ENCODE peak calls at places on chromosomes 16 and 17, in nine cellular contexts. One of them, this sample, is unnamed.
A peak's percentile ranks its signal among the peaks of the same experiment; 100 is the strongest.

GRCh38 chr16:48885456-48885855 is 275.5 kb upstream of the N4BP1 start:
- DNase-seq in cardiac muscle cell: no peak
- DNase-seq in glutamatergic neuron: peak; percentile 67
- DNase-seq in nephron progenitor cell: no peak
- DNase-seq in cardiac fibroblast: no peak
- DNase-seq in transverse colon: no peak
- DNase-seq in CD4-positive, alpha-beta T cell: no peak
- DNase-seq in BE2C: no peak
- DNase-seq in natural killer cell: no peak
- DNase-seq in this sample: no peak

GRCh38 chr17:49382556-49382955 is 20.5 kb upstream of the ZNF652 start:
- DNase-seq in cardiac muscle cell: no peak
- DNase-seq in glutamatergic neuron: no peak
- DNase-seq in nephron progenitor cell: no peak
- DNase-seq in cardiac fibroblast: no peak
- DNase-seq in transverse colon: no peak
- DNase-seq in CD4-positive, alpha-beta T cell: no peak
- DNase-seq in BE2C: no peak
- DNase-seq in natural killer cell: no peak
- DNase-seq in this sample: no peak

GRCh38 chr16:51949260-51949659 is 597.7 kb downstream of the TOX3 start:
- DNase-seq in cardiac muscle cell: peak; percentile 73
- DNase-seq in glutamatergic neuron: no peak
- DNase-seq in nephron progenitor cell: no peak
- DNase-seq in cardiac fibroblast: no peak
- DNase-seq in transverse colon: no peak
- DNase-seq in CD4-positive, alpha-beta T cell: no peak
- DNase-seq in BE2C: peak; percentile 75
- DNase-seq in natural killer cell: no peak
- DNase-seq in this sample: no peak

GRCh38 chr17:45388604-45389325 is 43.9 kb downstream of the ARHGAP27 start:
- DNase-seq in cardiac muscle cell: no peak
- DNase-seq in glutamatergic neuron: no peak
- DNase-seq in nephron progenitor cell: no peak
- DNase-seq in cardiac fibroblast: peak; percentile 47
- DNase-seq in transverse colon: no peak
- DNase-seq in CD4-positive, alpha-beta T cell: no peak
- DNase-seq in BE2C: no peak
- DNase-seq in natural killer cell: no peak
- DNase-seq in this sample: peak; percentile 41

GRCh38 chr17:48026503-48027321 is 10.9 kb downstream of the COPZ2 start:
- DNase-seq in cardiac muscle cell: peak; percentile 94
- DNase-seq in glutamatergic neuron: peak; percentile 91
- DNase-seq in nephron progenitor cell: peak; percentile 91
- DNase-seq in cardiac fibroblast: peak; percentile 93
- DNase-seq in transverse colon: peak; percentile 87
- DNase-seq in CD4-positive, alpha-beta T cell: peak; percentile 44
- DNase-seq in BE2C: peak; percentile 95
- DNase-seq in natural killer cell: peak; percentile 65
- DNase-seq in this sample: peak; percentile 96

GRCh38 chr16:73549960-73550359 is 502.0 kb upstream of the ZFHX3 start:
- DNase-seq in cardiac muscle cell: peak; percentile 38
- DNase-seq in glutamatergic neuron: peak; percentile 74
- DNase-seq in nephron progenitor cell: peak; percentile 39
- DNase-seq in cardiac fibroblast: no peak
- DNase-seq in transverse colon: no peak
- DNase-seq in CD4-positive, alpha-beta T cell: no peak
- DNase-seq in BE2C: no peak
- DNase-seq in natural killer cell: no peak
- DNase-seq in this sample: no peak

GRCh38 chr16:11328172-11329079 is 16.8 kb upstream of the RMI2 start:
- DNase-seq in cardiac muscle cell: peak; percentile 28
- DNase-seq in glutamatergic neuron: peak; percentile 40
- DNase-seq in nephron progenitor cell: no peak
- DNase-seq in cardiac fibroblast: peak; percentile 98
- DNase-seq in transverse colon: peak; percentile 75
- DNase-seq in CD4-positive, alpha-beta T cell: peak; percentile 47
- DNase-seq in BE2C: no peak
- DNase-seq in natural killer cell: no peak
- DNase-seq in this sample: peak; percentile 84

GRCh38 chr17:52297230-52298010 is 138.9 kb upstream of the CA10 start:
- DNase-seq in cardiac muscle cell: no peak
- DNase-seq in glutamatergic neuron: no peak
- DNase-seq in nephron progenitor cell: no peak
- DNase-seq in cardiac fibroblast: peak; percentile 2
- DNase-seq in transverse colon: no peak
- DNase-seq in CD4-positive, alpha-beta T cell: no peak
- DNase-seq in BE2C: peak; percentile 72
- DNase-seq in natural killer cell: no peak
- DNase-seq in this sample: no peak

GRCh38 chr17:9371019-9371418 is 204.6 kb downstream of the STX8 start:
- DNase-seq in cardiac muscle cell: no peak
- DNase-seq in glutamatergic neuron: no peak
- DNase-seq in nephron progenitor cell: no peak
- DNase-seq in cardiac fibroblast: peak; percentile 98
- DNase-seq in transverse colon: no peak
- DNase-seq in CD4-positive, alpha-beta T cell: no peak
- DNase-seq in BE2C: no peak
- DNase-seq in natural killer cell: no peak
- DNase-seq in this sample: peak; percentile 53

GRCh38 chr16:69820926-69821541 is 58.9 kb downstream of the WWP2 start:
- DNase-seq in cardiac muscle cell: no peak
- DNase-seq in glutamatergic neuron: no peak
- DNase-seq in nephron progenitor cell: no peak
- DNase-seq in cardiac fibroblast: no peak
- DNase-seq in transverse colon: no peak
- DNase-seq in CD4-positive, alpha-beta T cell: no peak
- DNase-seq in BE2C: no peak
- DNase-seq in natural killer cell: no peak
- DNase-seq in this sample: no peak

GRCh38 chr16:71456801-71457200 is 5.2 kb downstream of the ZNF23 start:
- DNase-seq in cardiac muscle cell: no peak
- DNase-seq in glutamatergic neuron: no peak
- DNase-seq in nephron progenitor cell: no peak
- DNase-seq in cardiac fibroblast: no peak
- DNase-seq in transverse colon: no peak
- DNase-seq in CD4-positive, alpha-beta T cell: no peak
- DNase-seq in BE2C: no peak
- DNase-seq in natural killer cell: no peak
- DNase-seq in this sample: no peak

DNA sequence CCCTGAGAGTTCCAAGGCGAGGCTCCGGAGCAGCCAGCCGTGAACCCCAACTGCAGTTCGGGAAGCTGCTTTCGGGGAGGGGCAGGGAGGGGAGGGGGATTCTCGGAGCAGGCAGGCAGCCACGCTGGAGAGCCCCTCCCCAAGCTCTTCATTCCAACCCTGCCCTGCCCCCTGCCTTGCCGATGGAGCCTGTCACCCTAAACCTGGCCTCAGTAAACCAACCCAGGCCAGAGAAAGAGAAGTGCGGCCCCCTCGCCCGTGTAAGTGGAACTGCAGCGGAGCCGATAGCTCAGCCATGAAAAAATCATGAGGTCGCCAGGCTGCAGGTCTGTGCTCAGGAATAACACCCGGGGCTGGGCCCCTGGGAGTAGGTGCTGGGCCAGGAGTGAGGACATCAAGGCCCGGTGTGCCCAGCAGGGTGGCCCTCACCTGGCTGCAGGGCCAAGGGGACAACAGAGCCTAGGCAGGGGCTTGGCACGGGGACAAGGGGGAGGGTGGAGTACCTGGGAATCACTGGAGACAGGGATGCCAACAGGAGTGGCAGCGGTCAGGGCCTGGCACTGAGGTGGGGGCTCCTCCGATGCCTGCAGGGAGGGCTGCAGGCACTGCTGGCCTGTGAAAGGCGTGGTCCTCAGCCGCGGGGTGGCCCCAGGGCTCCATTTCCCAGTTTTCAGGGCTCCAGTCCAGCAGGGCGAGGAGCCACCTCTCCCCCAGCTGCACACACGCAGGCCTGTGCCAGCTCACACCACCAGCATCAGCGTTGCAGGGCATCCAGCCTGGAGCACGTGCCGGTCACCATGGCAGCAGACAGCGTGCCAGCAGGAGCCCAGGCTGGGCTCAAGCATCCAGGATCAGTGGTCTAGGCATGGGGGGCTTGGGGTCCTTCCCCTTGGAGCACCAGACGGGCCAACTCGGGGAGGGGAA is 4.8 kb upstream of the FSCN2 start:
- DNase-seq in cardiac muscle cell: peak; percentile 89
- DNase-seq in glutamatergic neuron: peak; percentile 72
- DNase-seq in nephron progenitor cell: peak; percentile 85
- DNase-seq in cardiac fibroblast: no peak
- DNase-seq in transverse colon: no peak
- DNase-seq in CD4-positive, alpha-beta T cell: no peak
- DNase-seq in BE2C: peak; percentile 63
- DNase-seq in natural killer cell: no peak
- DNase-seq in this sample: peak; percentile 68
- TF ChIP-seq CTCF in cardiac muscle cell: peak; percentile 50
- TF ChIP-seq CTCF in glutamatergic neuron: peak; percentile 44
- TF ChIP-seq CTCF in nephron progenitor cell: peak; percentile 55
- TF ChIP-seq CTCF in cardiac fibroblast: peak; percentile 14
- TF ChIP-seq CTCF in transverse colon: no peak
- TF ChIP-seq CTCF in CD4-positive, alpha-beta T cell: no peak
- TF ChIP-seq CTCF in BE2C: peak; percentile 46
- TF ChIP-seq CTCF in natural killer cell: no peak
- TF ChIP-seq CTCF in this sample: peak; percentile 49

DNA sequence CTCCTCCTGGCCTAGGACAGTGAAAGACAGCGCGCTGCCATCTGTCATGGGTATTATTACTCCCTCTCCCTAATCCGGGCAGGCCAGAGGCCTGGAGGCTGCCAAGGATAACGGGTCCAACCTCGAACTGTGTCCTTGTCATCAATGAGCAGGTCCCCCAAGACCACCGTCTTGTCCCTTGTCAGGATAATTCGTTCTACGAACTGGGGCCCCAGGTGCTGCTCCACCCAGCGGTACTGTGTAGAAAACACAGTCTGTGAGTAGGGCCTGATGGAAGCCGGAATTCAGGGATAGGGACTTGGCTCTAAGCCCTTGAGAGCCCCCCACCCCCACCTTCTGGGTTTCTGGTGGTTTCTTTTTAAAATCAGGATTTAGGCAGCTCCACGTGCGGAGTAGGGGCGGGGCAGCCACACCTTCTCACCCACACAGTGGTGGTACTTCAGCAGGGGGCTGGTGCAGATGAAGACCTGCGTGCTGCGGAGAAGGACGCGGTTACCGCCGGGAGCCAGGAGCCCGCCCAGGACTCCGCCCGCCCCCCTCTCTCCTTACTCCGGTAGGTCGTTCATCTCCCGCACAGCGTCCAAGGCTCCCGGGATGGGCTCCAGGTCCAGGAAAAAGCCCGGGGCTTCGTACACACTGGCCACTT is 787 bp downstream of the NT5C start:
- DNase-seq in cardiac muscle cell: peak; percentile 76
- DNase-seq in glutamatergic neuron: peak; percentile 70
- DNase-seq in nephron progenitor cell: peak; percentile 67
- DNase-seq in cardiac fibroblast: peak; percentile 59
- DNase-seq in transverse colon: peak; percentile 62
- DNase-seq in CD4-positive, alpha-beta T cell: no peak
- DNase-seq in BE2C: peak; percentile 78
- DNase-seq in natural killer cell: peak; percentile 28
- DNase-seq in this sample: peak; percentile 31
- TF ChIP-seq CTCF in cardiac muscle cell: peak; percentile 63
- TF ChIP-seq CTCF in glutamatergic neuron: peak; percentile 25
- TF ChIP-seq CTCF in nephron progenitor cell: peak; percentile 50
- TF ChIP-seq CTCF in cardiac fibroblast: peak; percentile 63
- TF ChIP-seq CTCF in transverse colon: peak; percentile 61
- TF ChIP-seq CTCF in CD4-positive, alpha-beta T cell: no peak
- TF ChIP-seq CTCF in BE2C: peak; percentile 78
- TF ChIP-seq CTCF in natural killer cell: no peak
- TF ChIP-seq CTCF in this sample: peak; percentile 34

GRCh38 chr16:85329059-85329812 is 217.0 kb upstream of the CIBAR2 start:
- DNase-seq in cardiac muscle cell: no peak
- DNase-seq in glutamatergic neuron: no peak
- DNase-seq in nephron progenitor cell: peak; percentile 53
- DNase-seq in cardiac fibroblast: no peak
- DNase-seq in transverse colon: peak; percentile 68
- DNase-seq in CD4-positive, alpha-beta T cell: no peak
- DNase-seq in BE2C: peak; percentile 59
- DNase-seq in natural killer cell: no peak
- DNase-seq in this sample: no peak
- TF ChIP-seq CTCF in cardiac muscle cell: no peak
- TF ChIP-seq CTCF in glutamatergic neuron: no peak
- TF ChIP-seq CTCF in nephron progenitor cell: no peak
- TF ChIP-seq CTCF in cardiac fibroblast: no peak
- TF ChIP-seq CTCF in transverse colon: no peak
- TF ChIP-seq CTCF in CD4-positive, alpha-beta T cell: no peak
- TF ChIP-seq CTCF in BE2C: peak; percentile 27
- TF ChIP-seq CTCF in natural killer cell: no peak
- TF ChIP-seq CTCF in this sample: no peak

GRCh38 chr16:27174007-27174406 is 29.3 kb upstream of the KDM8 start:
- DNase-seq in cardiac muscle cell: no peak
- DNase-seq in glutamatergic neuron: no peak
- DNase-seq in nephron progenitor cell: no peak
- DNase-seq in cardiac fibroblast: no peak
- DNase-seq in transverse colon: peak; percentile 27
- DNase-seq in CD4-positive, alpha-beta T cell: peak; percentile 57
- DNase-seq in BE2C: peak; percentile 24
- DNase-seq in natural killer cell: no peak
- DNase-seq in this sample: no peak
- TF ChIP-seq CTCF in cardiac muscle cell: no peak
- TF ChIP-seq CTCF in glutamatergic neuron: no peak
- TF ChIP-seq CTCF in nephron progenitor cell: no peak
- TF ChIP-seq CTCF in cardiac fibroblast: no peak
- TF ChIP-seq CTCF in transverse colon: no peak
- TF ChIP-seq CTCF in CD4-positive, alpha-beta T cell: peak; percentile 26
- TF ChIP-seq CTCF in BE2C: no peak
- TF ChIP-seq CTCF in natural killer cell: no peak
- TF ChIP-seq CTCF in this sample: no peak

DNA sequence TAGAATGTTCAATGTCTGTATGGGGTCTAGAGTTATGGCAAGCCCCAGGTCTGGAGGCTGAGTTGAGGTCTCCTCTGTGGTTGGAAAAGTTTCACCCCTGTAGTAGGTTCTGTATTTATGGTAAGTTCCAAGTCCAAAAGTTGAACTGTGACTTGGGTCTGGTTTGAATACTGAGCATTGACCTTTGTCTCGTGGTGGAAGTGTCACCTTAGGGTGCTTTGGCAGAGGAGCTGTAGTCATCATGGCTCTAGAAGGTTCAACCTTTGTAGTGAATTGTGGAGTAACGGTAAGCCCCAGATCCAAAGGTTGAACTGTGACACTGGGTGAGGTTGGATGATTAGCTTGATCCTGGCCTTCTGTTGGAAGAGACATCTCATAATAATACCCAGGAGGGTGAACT is 17.6 kb downstream of the RDM1 start:
- DNase-seq in cardiac muscle cell: no peak
- DNase-seq in glutamatergic neuron: no peak
- DNase-seq in nephron progenitor cell: no peak
- DNase-seq in cardiac fibroblast: no peak
- DNase-seq in transverse colon: no peak
- DNase-seq in CD4-positive, alpha-beta T cell: no peak
- DNase-seq in BE2C: no peak
- DNase-seq in natural killer cell: no peak
- DNase-seq in this sample: no peak
- TF ChIP-seq CTCF in cardiac muscle cell: no peak
- TF ChIP-seq CTCF in glutamatergic neuron: no peak
- TF ChIP-seq CTCF in nephron progenitor cell: no peak
- TF ChIP-seq CTCF in cardiac fibroblast: no peak
- TF ChIP-seq CTCF in transverse colon: no peak
- TF ChIP-seq CTCF in CD4-positive, alpha-beta T cell: no peak
- TF ChIP-seq CTCF in BE2C: no peak
- TF ChIP-seq CTCF in natural killer cell: no peak
- TF ChIP-seq CTCF in this sample: no peak

This sample was measured in HFFc6.